ENCODE peak calls at places on chromosomes 4 and X, in six cellular contexts. D is PC-3, Q is testis, B is ovary, U is brain microvascular endothelial cell, W is fibroblast of lung. H is an unnamed sample. For H3K27me3, the result is how much of the 10 kb centered on the place peaks cover.

GRCh38 chr4:88360256-88360655 is 18.4 kb upstream of the HERC6 start:
- DNase-seq in D (no peak), Q (no peak), B (no peak), U (no peak), W (no peak), H (no peak)

GRCh38 chr4:80196259-80197131 is 808 bp upstream of the PRDM8 start:
- DNase-seq in D (no peak), Q (no peak), B (no peak), U (no peak), W (no peak), H (no peak)

GRCh38 chrX:77160301-77160700 is 286.9 kb upstream of the FGF16 start:
- DNase-seq in D (peak), Q (peak), B (no peak), U (no peak), W (no peak), H (peak)

GRCh38 chr4:173504181-173504503 is 25.9 kb downstream of the HAND2 start:
- DNase-seq in D (peak), Q (no peak), B (no peak), U (no peak), W (no peak), H (no peak)

GRCh38 chr4:54971474-54971950 is 153.9 kb downstream of the KDR start:
- DNase-seq in D (peak), Q (peak), B (no peak), U (peak), W (peak), H (no peak)

GRCh38 chrX:136028383-136028984 is 43.2 kb downstream of the SLC9A6 start:
- DNase-seq in D (peak), Q (no peak), B (no peak), U (no peak), W (peak), H (peak)

GRCh38 chrX:123920065-123920785 is 41.3 kb upstream of the STAG2 start:
- DNase-seq in D (peak), Q (no peak), B (no peak), U (peak), W (peak), H (no peak)

GRCh38 chr4:101199507-101200285 is 147.6 kb downstream of the PPP3CA start:
- DNase-seq in D (peak), Q (no peak), B (no peak), U (peak), W (peak), H (no peak)

GRCh38 chr4:6331468-6331867 is 61.8 kb downstream of the WFS1 start:
- DNase-seq in D (no peak), Q (no peak), B (no peak), U (no peak), W (no peak), H (no peak)

GRCh38 chr4:17526695-17527477 is 11.9 kb downstream of the CLRN2 start:
- DNase-seq in D (no peak), Q (peak), B (no peak), U (no peak), W (peak), H (no peak)

GRCh38 chr4:138669479-138670165 is 346.0 kb upstream of the NOCT start:
- DNase-seq in D (peak), Q (no peak), B (no peak), U (peak), W (peak), H (no peak)

GRCh38 chr4:165079476-165079875 is 25.8 kb downstream of the TRIM75 start:
- DNase-seq in D (peak), Q (peak), B (no peak), U (peak), W (peak), H (no peak)

GRCh38 chrX:49947778-49948177 is 25.4 kb downstream of the CLCN5 start:
- DNase-seq in D (no peak), Q (no peak), B (no peak), U (no peak), W (no peak), H (no peak)

GRCh38 chr4:4526401-4526800 is 15.4 kb downstream of the STX18 start:
- DNase-seq in D (no peak), Q (no peak), B (no peak), U (no peak), W (no peak), H (no peak)

GRCh38 chr4:87511500-87511899 is 17.7 kb downstream of the SPARCL1 start:
- DNase-seq in D (no peak), Q (no peak), B (no peak), U (no peak), W (no peak), H (no peak)

GRCh38 chr4:185710487-185710995 is 101.5 kb downstream of the SORBS2 start:
- DNase-seq in D (peak), Q (no peak), B (no peak), U (no peak), W (no peak), H (no peak)

GRCh38 chr4:184251680-184252000 is 34.0 kb upstream of the ENPP6 start:
- DNase-seq in D (no peak), Q (no peak), B (no peak), U (no peak), W (no peak), H (no peak)

GRCh38 chr4:147683172-147683571 is 791 bp downstream of the PRMT9 start:
- DNase-seq in D (peak), Q (peak), B (no peak), U (peak), W (peak), H (no peak)

GRCh38 chr4:170872794-170873193 is 783.0 kb upstream of the AADAT start:
- DNase-seq in D (no peak), Q (no peak), B (no peak), U (no peak), W (no peak), H (no peak)

GRCh38 chr4:57443308-57444243 is 333.4 kb upstream of the IGFBP7 start:
- DNase-seq in D (no peak), Q (no peak), B (no peak), U (no peak), W (no peak), H (no peak)

GRCh38 chr4:83115000-83115399 is 471 bp upstream of the PLAC8 start:
- DNase-seq in D (peak), Q (no peak), B (no peak), U (peak), W (peak), H (no peak)

GRCh38 chr4:15653864-15654391 is 1.2 kb downstream of the FBXL5 start:
- DNase-seq in D (peak), Q (peak), B (no peak), U (peak), W (peak), H (no peak)

GRCh38 chr4:174457468-174457867 is 64.8 kb downstream of the HPGD start:
- DNase-seq in D (no peak), Q (no peak), B (no peak), U (no peak), W (peak), H (no peak)

GRCh38 chrX:91331476-91331875 is 103.2 kb upstream of the PABPC5 start:
- DNase-seq in D (no peak), Q (no peak), B (no peak), U (no peak), W (no peak), H (no peak)

GRCh38 chrX:152926279-152926678 is 28.4 kb downstream of the ZNF185 start:
- DNase-seq in D (peak), Q (peak), B (no peak), U (peak), W (peak), H (no peak)

GRCh38 chr4:74175379-74175778 is 17.5 kb downstream of the MTHFD2L start:
- DNase-seq in D (no peak), Q (no peak), B (no peak), U (no peak), W (no peak), H (no peak)

GRCh38 chrX:135200297-135200696 is 29.1 kb upstream of the CT55 start:
- DNase-seq in D (no peak), Q (no peak), B (no peak), U (no peak), W (no peak), H (no peak)

GRCh38 chr4:3516061-3516835 is 16.0 kb downstream of the LRPAP1 start:
- DNase-seq in D (no peak), Q (no peak), B (no peak), U (no peak), W (no peak), H (no peak)

GRCh38 chrX:21840199-21840557 is 761 bp downstream of the MBTPS2 start:
- DNase-seq in D (no peak), Q (no peak), B (no peak), U (no peak), W (no peak), H (no peak)

GRCh38 chrX:155577682-155578081 is 35.1 kb downstream of the TMLHE start:
- DNase-seq in D (no peak), Q (no peak), B (no peak), U (no peak), W (no peak), H (peak)

GRCh38 chr4:83875437-83875836 is 339.5 kb downstream of the GPAT3 start:
- DNase-seq in D (no peak), Q (no peak), B (no peak), U (no peak), W (no peak), H (no peak)

GRCh38 chr4:37434469-37434868 is 189.9 kb downstream of the NWD2 start:
- DNase-seq in D (peak), Q (no peak), B (no peak), U (no peak), W (peak), H (no peak)

GRCh38 chrX:14533867-14534266 is 4.5 kb downstream of the GLRA2 start:
- DNase-seq in D (peak), Q (no peak), B (no peak), U (no peak), W (no peak), H (no peak)

GRCh38 chr4:35399912-35400311 is 844.4 kb downstream of the ARAP2 start:
- DNase-seq in D (no peak), Q (no peak), B (no peak), U (no peak), W (no peak), H (no peak)

GRCh38 chrX:17183566-17183965 is 191.4 kb upstream of the NHS start:
- DNase-seq in D (peak), Q (no peak), B (no peak), U (no peak), W (no peak), H (no peak)

GRCh38 chr4:23891064-23891421 is 1.2 kb upstream of the PPARGC1A start:
- DNase-seq in D (no peak), Q (no peak), B (no peak), U (no peak), W (no peak), H (no peak)

DNA sequence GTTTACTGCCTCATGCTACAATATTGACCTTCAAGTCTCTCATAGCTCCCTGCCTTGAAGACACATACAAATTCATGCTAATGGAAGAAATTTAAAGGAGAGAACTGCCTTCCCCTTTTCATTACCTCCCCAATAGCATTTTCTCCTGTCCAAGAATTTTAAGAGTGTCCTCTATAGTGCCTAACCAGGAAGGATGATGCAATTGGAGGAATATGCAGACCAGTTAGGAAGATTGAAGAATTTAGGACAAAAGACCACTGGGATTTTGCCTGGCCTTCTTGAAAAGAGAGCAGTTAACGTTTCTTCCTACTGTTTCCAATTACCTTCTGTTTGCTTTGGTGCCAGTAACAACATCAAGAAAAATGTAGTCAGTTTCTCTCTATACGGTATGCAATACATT is 443.9 kb downstream of the INPP4B start:
- DNase-seq in D (no peak), Q (no peak), B (no peak), U (no peak), W (peak), H (no peak)
- H3K4me3 ChIP-seq in D (no peak), Q (no peak), B (no peak), U (no peak), W (no peak), H (no peak)

GRCh38 chrX:95889279-95889678 is 795.4 kb upstream of the DIAPH2 start:
- DNase-seq in D (no peak), Q (no peak), B (no peak), U (no peak), W (no peak), H (no peak)

DNA sequence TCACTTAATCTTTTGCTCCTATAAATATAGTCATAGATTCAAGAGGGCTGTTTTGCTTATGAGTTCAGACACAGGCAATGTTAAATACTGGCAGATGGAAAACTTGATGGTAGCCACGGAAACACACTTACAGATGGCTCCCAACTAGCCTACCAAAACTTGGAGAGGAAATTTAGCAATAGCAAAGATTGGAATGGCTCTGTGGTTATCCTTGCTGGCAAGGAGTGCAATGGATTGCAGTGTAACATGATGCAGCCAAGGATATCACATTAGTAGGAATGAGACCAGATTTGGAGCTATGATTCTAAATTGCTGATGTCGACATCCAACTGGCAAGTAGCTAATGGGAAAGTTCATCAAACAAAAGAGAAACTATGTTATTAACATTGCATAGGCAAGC is 791.0 kb upstream of the DIAPH2 start:
- DNase-seq in D (no peak), Q (no peak), B (no peak), U (peak), W (peak), H (no peak)
- H3K27me3 ChIP-seq in D (under half), Q (under half), B (under half), U (under half), W (under half), H (under half)

GRCh38 chr4:169270156-169270809 is 473 bp downstream of the SH3RF1 start:
- DNase-seq in D (peak), Q (peak), B (no peak), U (no peak), W (peak), H (peak)
- TF ChIP-seq CTCF in D (no peak), Q (no peak), B (no peak), U (peak), W (no peak), H (peak)

GRCh38 chrX:106178826-106179225 is 10.7 kb downstream of the PWWP3B start:
- DNase-seq in D (peak), Q (no peak), B (no peak), U (no peak), W (no peak), H (no peak)

GRCh38 chrX:106177982-106178321 is 9.8 kb downstream of the PWWP3B start:
- DNase-seq in D (no peak), Q (no peak), B (no peak), U (no peak), W (no peak), H (no peak)

DNA sequence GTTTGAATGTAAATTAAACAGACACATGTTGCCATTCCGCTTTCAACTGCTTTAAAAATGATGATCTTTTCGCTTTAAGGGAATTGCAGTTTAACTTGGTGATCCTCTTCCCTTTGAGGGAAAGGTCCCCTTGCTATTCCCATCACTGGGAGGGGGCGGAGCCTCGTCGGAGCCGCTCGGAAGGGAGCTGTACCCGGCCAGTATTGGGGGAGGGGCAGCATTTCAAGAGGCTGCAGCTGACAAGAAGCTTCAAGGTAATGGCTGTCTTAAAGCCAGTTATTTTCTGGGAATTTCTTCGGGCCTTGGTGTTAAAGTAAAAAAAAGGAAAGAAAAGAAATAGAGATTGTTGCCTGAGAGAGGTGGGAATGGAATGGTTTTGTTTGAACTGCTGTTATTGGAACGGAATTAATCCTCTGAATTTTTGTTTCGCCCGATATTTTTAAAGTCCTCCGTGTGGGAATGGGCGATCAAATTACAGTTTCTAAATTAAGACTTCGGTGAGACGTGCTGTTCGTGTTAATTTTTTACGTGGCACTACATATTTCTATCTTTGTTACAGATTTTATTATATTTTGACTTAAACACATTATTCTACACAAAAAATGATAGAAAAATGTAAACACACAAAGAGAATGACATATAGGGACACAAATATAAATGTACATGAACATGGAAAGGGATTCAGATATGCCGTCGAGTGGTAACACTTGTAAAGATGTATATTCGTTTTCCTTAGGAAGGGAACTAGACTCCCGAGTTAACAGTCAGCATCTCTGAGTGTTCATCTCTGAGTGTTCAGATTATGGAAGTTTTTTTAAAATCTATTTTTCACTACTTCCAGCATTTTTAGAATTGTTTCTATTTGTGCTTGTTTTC is 9.2 kb downstream of the PWWP3B start:
- DNase-seq in D (no peak), Q (peak), B (peak), U (peak), W (peak), H (no peak)
- H3K4me3 ChIP-seq in D (no peak), Q (no peak), B (peak), U (peak), W (no peak), H (no peak)